ENCODE peak calls at places on chromosomes 3 and 15, in eight cellular contexts. B, O, L, R, K, C, G and S are unnamed samples.

GRCh38 chr3:125110016-125110875 is 54.4 kb upstream of the HEG1 start:
- DNase-seq in R (no peak), G (peak; percentile 71), K (no peak), B (no peak), C (peak; percentile 32), L (no peak), O (no peak), S (no peak)

GRCh38 chr3:12294885-12295580 is 6.2 kb downstream of the PPARG start:
- DNase-seq in C (peak; percentile 15), B (no peak), L (no peak), O (no peak), K (no peak), G (no peak), R (no peak), S (no peak)

GRCh38 chr15:75775296-75776074 is 62.8 kb upstream of the CSPG4 start:
- DNase-seq in O (peak; percentile 79), C (peak; percentile 55), R (peak; percentile 41), K (no peak), L (no peak), G (no peak), B (peak; percentile 85), S (peak; percentile 44)

GRCh38 chr3:129593595-129594339 is 12.7 kb downstream of the PLXND1 start:
- DNase-seq in O (peak; percentile 44), K (no peak), G (no peak), R (peak; percentile 95), B (no peak), C (no peak), L (no peak), S (no peak)

GRCh38 chr3:128152419-128153155 is 694 bp upstream of the EEFSEC start:
- DNase-seq in K (no peak), G (no peak), L (no peak), C (peak; percentile 82), B (peak; percentile 43), O (no peak), R (peak; percentile 87), S (no peak)

GRCh38 chr15:98787936-98788757 is 139.8 kb downstream of the IGF1R start:
- DNase-seq in K (no peak), C (no peak), G (peak; percentile 98), L (no peak), R (peak; percentile 43), O (peak; percentile 34), B (no peak), S (no peak)

GRCh38 chr15:56869573-56869972 is 48.9 kb upstream of the TCF12 start:
- DNase-seq in L (peak; percentile 43), R (no peak), B (peak; percentile 23), K (no peak), G (no peak), O (no peak), C (peak; percentile 33), S (no peak)

GRCh38 chr15:81133782-81134461 is at the start of gene CFAP161:
- DNase-seq in L (peak; percentile 77), C (peak; percentile 42), K (peak; percentile 68), R (peak; percentile 29), G (peak; percentile 73), B (peak; percentile 33), O (peak; percentile 97), S (no peak)

GRCh38 chr3:42786212-42786611 is 13.2 kb upstream of the CCDC13 start:
- DNase-seq in K (no peak), C (no peak), G (no peak), R (no peak), L (no peak), O (no peak), B (no peak), S (no peak)

GRCh38 chr3:23389089-23389488 is 186.0 kb downstream of the UBE2E2 start:
- DNase-seq in O (no peak), G (no peak), B (no peak), L (no peak), C (no peak), K (no peak), R (no peak), S (no peak)